ENCODE peak calls at places on chromosomes 2 and 18, in six cellular contexts. F is left ventricle myocardium inferior; A is tibial artery; E is PC-3; P is cardiac muscle cell; X is CD8-positive, alpha-beta memory T cell. I is an unnamed sample. For H3K4me1 and H3K9me3, the result is how much of the 10 kb centered on the place peaks cover.

GRCh38 chr18:37335337-37335736 is 230.3 kb downstream of the CELF4 start:
- DNase-seq in F (no peak), A (no peak), E (no peak), P (peak), X (no peak), I (no peak)

GRCh38 chr18:43559507-43559906 is 282.2 kb upstream of the SYT4 start:
- DNase-seq in F (no peak), A (no peak), E (no peak), P (no peak), X (no peak), I (no peak)

GRCh38 chr2:121707344-121707919 is 29.2 kb downstream of the NIFK start:
- DNase-seq in F (no peak), A (peak), E (no peak), P (no peak), X (no peak), I (no peak)

GRCh38 chr2:220966636-220967035 is 605.5 kb downstream of the EPHA4 start:
- DNase-seq in F (no peak), A (no peak), E (peak), P (peak), X (no peak), I (no peak)

GRCh38 chr2:44740678-44741077 is 200.8 kb upstream of the SIX3 start:
- DNase-seq in F (no peak), A (no peak), E (peak), P (peak), X (no peak), I (no peak)

GRCh38 chr2:114049826-114050225 is 159.9 kb downstream of the ACTR3 start:
- DNase-seq in F (no peak), A (no peak), E (peak), P (no peak), X (no peak), I (no peak)

GRCh38 chr2:31170071-31170698 is 31.9 kb upstream of the GALNT14 start:
- DNase-seq in F (peak), A (peak), E (peak), P (peak), X (peak), I (peak)

GRCh38 chr2:46381263-46381849 is 84.1 kb downstream of the EPAS1 start:
- DNase-seq in F (no peak), A (no peak), E (no peak), P (no peak), X (no peak), I (peak)

GRCh38 chr18:77103181-77103875 is 29.3 kb downstream of the MBP start:
- DNase-seq in F (no peak), A (no peak), E (no peak), P (peak), X (no peak), I (no peak)

GRCh38 chr2:105418527-105418926 is 19.7 kb upstream of the FHL2 start:
- DNase-seq in F (no peak), A (no peak), E (no peak), P (peak), X (no peak), I (no peak)

GRCh38 chr2:167692191-167692590 is 555.2 kb downstream of the STK39 start:
- DNase-seq in F (no peak), A (no peak), E (no peak), P (no peak), X (no peak), I (no peak)

GRCh38 chr2:144430722-144431163 is 89.2 kb downstream of the ZEB2 start:
- DNase-seq in F (no peak), A (peak), E (no peak), P (peak), X (no peak), I (peak)

GRCh38 chr2:46267616-46268015 is 29.6 kb upstream of the EPAS1 start:
- DNase-seq in F (no peak), A (no peak), E (no peak), P (peak), X (no peak), I (no peak)

GRCh38 chr2:24359129-24359528 is 1.2 kb downstream of the ITSN2 start:
- DNase-seq in F (no peak), A (no peak), E (peak), P (no peak), X (no peak), I (no peak)

GRCh38 chr2:142130111-142131015 is 453 bp downstream of the LRP1B start:
- DNase-seq in F (peak), A (peak), E (peak), P (peak), X (no peak), I (peak)

GRCh38 chr2:60957643-60958042 is 59.9 kb upstream of the PEX13 start:
- DNase-seq in F (no peak), A (no peak), E (peak), P (no peak), X (no peak), I (no peak)

GRCh38 chr18:21243041-21243431 is 1.0 kb downstream of the GREB1L start:
- DNase-seq in F (no peak), A (no peak), E (peak), P (peak), X (no peak), I (no peak)

GRCh38 chr18:13809521-13810252 is 14.3 kb upstream of the MC5R start:
- DNase-seq in F (no peak), A (no peak), E (peak), P (no peak), X (no peak), I (no peak)

GRCh38 chr2:26191316-26192159 is 18.6 kb downstream of the GAREM2 start:
- DNase-seq in F (no peak), A (no peak), E (no peak), P (no peak), X (no peak), I (no peak)

GRCh38 chr18:3074094-3074493 is 61.1 kb upstream of the LPIN2 start:
- DNase-seq in F (no peak), A (no peak), E (no peak), P (no peak), X (no peak), I (no peak)

GRCh38 chr18:53441761-53442414 is 782.6 kb downstream of the MBD2 start:
- DNase-seq in F (no peak), A (no peak), E (no peak), P (no peak), X (no peak), I (no peak)

GRCh38 chr2:78418041-78418440 is 607.5 kb upstream of the REG3G start:
- DNase-seq in F (no peak), A (no peak), E (peak), P (no peak), X (no peak), I (no peak)

GRCh38 chr2:1664698-1665097 is 79.6 kb downstream of the PXDN start:
- DNase-seq in F (no peak), A (no peak), E (no peak), P (no peak), X (no peak), I (no peak)

GRCh38 chr2:171318463-171318934 is 115.3 kb downstream of the METTL8 start:
- DNase-seq in F (no peak), A (no peak), E (no peak), P (peak), X (no peak), I (no peak)

GRCh38 chr2:102509749-102510148 is 36.7 kb downstream of the SLC9A4 start:
- DNase-seq in F (no peak), A (no peak), E (peak), P (peak), X (no peak), I (no peak)

GRCh38 chr2:239930378-239930777 is 94.8 kb downstream of the NDUFA10 start:
- DNase-seq in F (peak), A (peak), E (no peak), P (no peak), X (peak), I (peak)

GRCh38 chr2:150207979-150208378 is 279.5 kb downstream of the RND3 start:
- DNase-seq in F (no peak), A (no peak), E (no peak), P (no peak), X (no peak), I (no peak)

GRCh38 chr2:217223222-217223930 is 363.5 kb upstream of the TNP1 start:
- DNase-seq in F (no peak), A (no peak), E (peak), P (peak), X (no peak), I (peak)

GRCh38 chr2:9493478-9493877 is 19.1 kb downstream of the IAH1 start:
- DNase-seq in F (no peak), A (no peak), E (no peak), P (no peak), X (no peak), I (no peak)
- H3K4me1 ChIP-seq in F (under half), A (under half), E (under half), P (under half), X (under half), I (under half)

DNA sequence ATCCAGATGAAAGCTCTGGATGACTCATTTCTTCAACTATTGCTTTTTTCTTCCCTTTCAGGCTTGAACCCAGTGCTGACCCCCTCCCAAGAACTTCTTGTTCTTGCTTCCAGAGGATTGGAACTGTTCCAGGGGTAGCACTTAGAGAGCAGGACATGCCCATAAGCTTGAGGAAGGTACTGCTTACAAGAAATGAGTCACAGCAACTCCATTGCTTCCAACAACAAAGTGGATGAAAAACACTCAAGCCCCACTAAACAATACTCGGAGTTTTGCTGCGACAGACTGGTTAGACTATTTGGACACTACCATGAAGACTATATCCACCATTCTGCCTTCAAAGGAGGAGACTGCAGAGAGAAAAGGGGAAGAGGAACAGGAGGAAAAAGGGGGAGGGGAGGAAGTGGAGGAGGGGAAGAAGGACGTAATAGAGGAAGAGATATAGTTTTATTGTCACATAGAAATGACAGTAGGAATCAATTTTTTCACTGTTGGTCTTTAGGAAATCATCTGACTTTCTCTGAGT is 1.6 kb upstream of the EPC2 start:
- DNase-seq in F (no peak), A (no peak), E (no peak), P (peak), X (no peak), I (no peak)
- H3K4me3 ChIP-seq in F (no peak), A (no peak), E (peak), P (no peak), X (no peak), I (no peak)

DNA sequence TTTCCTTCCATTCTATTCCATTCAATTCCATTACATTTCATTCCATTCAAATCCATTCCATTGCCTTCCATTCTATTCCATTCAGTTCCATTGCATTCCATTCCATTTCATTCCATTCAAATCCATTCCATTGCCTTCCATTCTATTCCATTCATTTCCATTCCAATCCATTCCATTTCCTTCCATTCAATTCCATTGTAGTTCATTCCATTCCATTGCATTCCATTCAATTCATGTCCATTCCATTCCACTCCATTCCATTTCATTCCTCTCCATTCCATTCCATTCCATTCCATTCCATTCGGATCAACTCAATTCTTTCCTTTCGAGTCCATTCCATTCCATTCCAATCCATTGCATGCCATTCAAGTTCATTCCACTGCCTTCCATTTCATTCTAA is 1128.3 kb downstream of the RPIA start:
- DNase-seq in F (no peak), A (no peak), E (no peak), P (no peak), X (no peak), I (no peak)
- H3K9me3 ChIP-seq in F (under half), A (half or more), E (half or more), P (half or more), X (under half), I (under half)

GRCh38 chr2:19360266-19360665 is 1.8 kb upstream of the OSR1 start:
- DNase-seq in F (no peak), A (no peak), E (no peak), P (no peak), X (no peak), I (no peak)
- H3K4me1 ChIP-seq in F (half or more), A (under half), E (under half), P (under half), X (under half), I (under half)

GRCh38 chr2:43345872-43346271 is 119.5 kb upstream of the ZFP36L2 start:
- DNase-seq in F (no peak), A (no peak), E (no peak), P (no peak), X (no peak), I (no peak)

GRCh38 chr2:43346619-43347018 is 120.2 kb upstream of the ZFP36L2 start:
- DNase-seq in F (no peak), A (no peak), E (no peak), P (no peak), X (no peak), I (no peak)

GRCh38 chr2:43344911-43345373 is 118.5 kb upstream of the ZFP36L2 start:
- DNase-seq in F (no peak), A (no peak), E (no peak), P (no peak), X (no peak), I (no peak)

GRCh38 chr2:43343573-43344304 is 117.3 kb upstream of the ZFP36L2 start:
- DNase-seq in F (peak), A (peak), E (no peak), P (peak), X (no peak), I (peak)

GRCh38 chr2:43345391-43345813 is 119.0 kb upstream of the ZFP36L2 start:
- DNase-seq in F (peak), A (peak), E (no peak), P (no peak), X (no peak), I (no peak)
- H3K4me3 ChIP-seq in F (peak), A (no peak), E (no peak), P (no peak), X (no peak), I (no peak)